ENCODE peak calls at places on chromosomes 13 and 19, in seven cellular contexts. T is endothelial cell of umbilical vein, W is mammary epithelial cell, I is fibroblast of lung, Q is kidney, E is astrocyte, N is endodermal cell. R is an unnamed sample. For H3K4me1, the result is how much of the 10 kb centered on the place peaks cover.

GRCh38 chr13:55410398-55411330 is 1730.1 kb upstream of the PRR20A start:
- DNase-seq in T (no peak), W (no peak), I (no peak), Q (no peak), E (no peak), N (peak), R (no peak)

GRCh38 chr13:74919914-74920313 is 562.1 kb downstream of the TBC1D4 start:
- DNase-seq in T (no peak), W (no peak), I (no peak), Q (no peak), E (no peak), N (no peak), R (no peak)

GRCh38 chr19:46746281-46746965 is at the start of gene STRN4:
- DNase-seq in T (no peak), W (peak), I (peak), Q (peak), E (no peak), N (peak), R (peak)

GRCh38 chr13:99086869-99087129 is 108.9 kb upstream of the DOCK9 start:
- DNase-seq in T (peak), W (peak), I (peak), Q (peak), E (peak), N (no peak), R (no peak)

GRCh38 chr13:101869553-101869952 is 417.1 kb downstream of the ITGBL1 start:
- DNase-seq in T (no peak), W (no peak), I (peak), Q (no peak), E (no peak), N (no peak), R (no peak)

GRCh38 chr13:111314852-111315251 is 5.6 kb upstream of the TEX29 start:
- DNase-seq in T (no peak), W (no peak), I (peak), Q (no peak), E (no peak), N (no peak), R (no peak)

GRCh38 chr13:52414963-52415362 is 9.0 kb upstream of the THSD1 start:
- DNase-seq in T (peak), W (peak), I (peak), Q (no peak), E (peak), N (no peak), R (no peak)

GRCh38 chr19:8973501-8974091 is 36.6 kb downstream of the MUC16 start:
- DNase-seq in T (no peak), W (no peak), I (peak), Q (no peak), E (no peak), N (peak), R (peak)

GRCh38 chr13:49370390-49370789 is 73.5 kb downstream of the CAB39L start:
- DNase-seq in T (no peak), W (no peak), I (no peak), Q (no peak), E (no peak), N (no peak), R (no peak)

GRCh38 chr13:34521166-34521565 is 420.9 kb upstream of the NBEA start:
- DNase-seq in T (no peak), W (no peak), I (no peak), Q (no peak), E (no peak), N (no peak), R (no peak)

GRCh38 chr19:55440411-55441105 is 2.5 kb downstream of the SHISA7 start:
- DNase-seq in T (no peak), W (no peak), I (no peak), Q (no peak), E (no peak), N (peak), R (no peak)

GRCh38 chr13:49305824-49306425 is 58.2 kb downstream of the CDADC1 start:
- DNase-seq in T (no peak), W (no peak), I (no peak), Q (no peak), E (no peak), N (no peak), R (no peak)

GRCh38 chr13:28659611-28659970 is 661 bp downstream of the POMP start:
- DNase-seq in T (peak), W (peak), I (peak), Q (no peak), E (peak), N (no peak), R (peak)

GRCh38 chr13:113781571-113781970 is 22.5 kb downstream of the TMEM255B start:
- DNase-seq in T (no peak), W (peak), I (no peak), Q (no peak), E (no peak), N (no peak), R (peak)
- H3K9ac ChIP-seq in T (no peak), W (no peak), I (no peak), Q (no peak), E (no peak), N (no peak), R (no peak)

GRCh38 chr19:3389446-3389778 is 23.0 kb downstream of the NFIC start:
- DNase-seq in T (no peak), W (no peak), I (no peak), Q (no peak), E (no peak), N (no peak), R (no peak)

GRCh38 chr19:3389876-3390361 is 23.5 kb downstream of the NFIC start:
- DNase-seq in T (no peak), W (no peak), I (no peak), Q (peak), E (no peak), N (peak), R (no peak)

GRCh38 chr19:3392480-3392879 is 26.1 kb downstream of the NFIC start:
- DNase-seq in T (no peak), W (no peak), I (no peak), Q (no peak), E (no peak), N (no peak), R (no peak)

GRCh38 chr19:3386447-3387234 is 20.3 kb downstream of the NFIC start:
- DNase-seq in T (no peak), W (no peak), I (no peak), Q (no peak), E (no peak), N (peak), R (no peak)

DNA sequence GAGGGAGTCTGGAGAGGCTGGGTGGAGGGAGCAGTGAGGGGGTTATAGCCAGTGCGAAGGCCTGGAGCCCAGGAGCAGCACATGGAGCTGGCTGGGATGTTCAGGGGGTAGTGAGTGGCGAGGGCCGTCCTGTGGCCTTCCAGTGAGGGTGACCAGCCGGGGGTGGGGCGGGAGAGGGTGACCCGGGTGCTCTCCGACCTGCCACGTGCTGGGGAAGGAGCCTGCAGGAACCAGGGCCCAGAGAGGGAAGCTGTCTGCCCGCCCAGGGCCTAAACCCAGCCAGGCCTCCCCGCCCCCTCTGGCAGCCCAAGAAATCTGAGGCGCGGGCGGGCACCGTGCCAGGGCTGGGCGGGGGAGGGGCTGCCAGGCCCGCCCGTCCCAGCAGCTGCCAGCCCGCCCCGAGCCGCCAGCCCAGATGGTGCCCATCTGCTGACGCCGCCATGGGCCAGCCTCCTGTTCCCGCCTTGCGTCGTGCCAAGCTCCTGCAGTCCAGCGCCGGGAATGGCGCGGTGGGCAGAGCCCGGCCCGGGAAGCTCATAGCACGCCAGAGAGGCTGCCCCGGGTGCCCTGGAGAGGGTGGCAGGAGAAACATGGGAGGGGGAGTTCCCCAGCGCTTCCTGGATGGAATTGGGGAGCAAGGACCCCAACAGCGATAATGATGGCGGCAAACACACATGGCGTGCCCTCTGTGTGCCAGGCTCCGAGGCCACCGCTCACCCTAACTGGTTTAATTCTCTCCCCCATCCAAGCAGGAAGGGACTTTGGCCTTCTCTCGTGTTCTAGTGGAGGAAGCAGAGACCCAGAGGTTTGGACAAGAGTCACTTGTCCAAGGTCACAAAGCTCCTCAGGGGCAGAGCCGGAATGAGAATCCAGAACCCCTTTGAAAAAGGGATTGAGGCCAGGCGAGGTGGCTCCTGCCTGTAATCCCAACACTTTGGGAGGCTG is 21.5 kb downstream of the NFIC start:
- DNase-seq in T (peak), W (peak), I (peak), Q (peak), E (no peak), N (no peak), R (no peak)
- H3K4me1 ChIP-seq in T (under half), W (under half), I (under half), Q (under half), E (under half), N (under half), R (under half)

GRCh38 chr13:39462456-39462855 is 140.5 kb downstream of the LHFPL6 start:
- DNase-seq in T (peak), W (peak), I (peak), Q (no peak), E (peak), N (no peak), R (no peak)
- TF ChIP-seq CTCF in T (no peak), W (no peak), I (no peak), Q (no peak), E (no peak), N (no peak), R (no peak)

DNA sequence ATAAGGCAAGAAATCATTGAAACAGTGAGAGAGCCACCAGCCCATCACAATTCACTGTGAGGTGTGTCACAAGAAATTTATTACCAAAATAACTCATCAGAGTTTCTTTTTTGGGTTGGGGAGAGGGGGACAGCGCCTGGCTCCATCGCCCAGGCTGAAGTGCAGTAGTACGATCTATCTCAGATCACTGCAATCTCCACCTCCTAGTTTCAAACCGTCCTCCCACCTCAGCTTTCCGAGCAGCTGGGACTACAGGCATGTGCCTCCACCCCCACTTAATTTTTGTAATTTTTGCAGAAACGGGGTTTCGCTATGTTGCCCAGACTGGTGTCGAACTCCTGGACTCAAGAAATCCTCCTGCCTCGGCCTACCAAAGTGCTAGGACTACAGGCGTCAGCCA is 3.6 kb downstream of the IFNL1 start:
- DNase-seq in T (no peak), W (no peak), I (no peak), Q (no peak), E (no peak), N (no peak), R (no peak)
- H3K9ac ChIP-seq in T (no peak), W (no peak), I (no peak), Q (no peak), E (no peak), N (no peak), R (no peak)

DNA sequence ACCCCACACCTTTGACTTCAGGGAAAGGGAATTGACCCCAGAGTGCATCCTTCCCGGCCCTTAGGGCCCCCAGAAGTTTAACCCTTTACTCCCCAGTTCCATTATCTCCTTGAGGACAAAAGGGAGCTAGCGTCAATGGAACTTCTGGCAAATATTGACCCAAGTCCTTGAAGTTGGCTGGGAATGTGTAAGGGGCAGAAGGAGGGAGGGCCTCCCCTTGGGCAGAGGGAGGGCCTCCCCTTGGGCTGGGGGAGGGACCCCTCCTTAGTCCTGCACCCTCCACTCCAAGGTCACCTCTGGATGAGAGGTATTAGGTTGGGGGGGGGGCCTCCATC is 3.0 kb upstream of the TMEM59L start:
- DNase-seq in T (no peak), W (no peak), I (no peak), Q (no peak), E (no peak), N (no peak), R (no peak)
- H3K4me1 ChIP-seq in T (under half), W (under half), I (under half), Q (under half), E (under half), N (under half), R (under half)

R was measured in PC-3.